ENCODE peak calls at places on chromosomes 4 and X, in seven cellular contexts. V is WTC11; F is activated CD8-positive, alpha-beta T cell treated with anti-CD3 and anti-CD28 coated beads for 36 hours; X is spleen; C is fibroblast of pulmonary artery; A is HFFc6; S is stomach. W is an unnamed sample.

GRCh38 chr4:26613242-26613641 is 29.4 kb downstream of the TBC1D19 start:
- DNase-seq in V (no peak), F (no peak), X (no peak), C (peak; percentile 3), A (no peak), S (no peak), W (no peak)

GRCh38 chrX:17563515-17563914 is 173.8 kb upstream of the SCML1 start:
- DNase-seq in V (no peak), F (no peak), X (no peak), C (no peak), A (peak; percentile 21), S (no peak), W (no peak)

GRCh38 chrX:11591712-11592351 is 73.9 kb downstream of the ARHGAP6 start:
- DNase-seq in V (no peak), F (peak; percentile 15), X (no peak), C (no peak), A (no peak), S (no peak), W (no peak)

GRCh38 chr4:26067035-26067434 is 153.0 kb downstream of the SMIM20 start:
- DNase-seq in V (no peak), F (no peak), X (no peak), C (no peak), A (no peak), S (no peak), W (no peak)

GRCh38 chr4:24741915-24742314 is 53.5 kb upstream of the SOD3 start:
- DNase-seq in V (no peak), F (no peak), X (no peak), C (no peak), A (no peak), S (no peak), W (no peak)

GRCh38 chr4:82802906-82803305 is 4.3 kb upstream of the SCD5 start:
- DNase-seq in V (no peak), F (no peak), X (no peak), C (peak; percentile 68), A (no peak), S (no peak), W (no peak)

GRCh38 chrX:134452591-134452990 is 7.4 kb upstream of the HPRT1 start:
- DNase-seq in V (no peak), F (no peak), X (no peak), C (no peak), A (no peak), S (no peak), W (no peak)

GRCh38 chrX:119072771-119073170 is at the start of gene CT47C1:
- DNase-seq in V (no peak), F (no peak), X (no peak), C (no peak), A (no peak), S (no peak), W (no peak)

GRCh38 chr4:176319237-176319703 is 496 bp upstream of the SPCS3 start:
- DNase-seq in V (no peak), F (no peak), X (no peak), C (no peak), A (no peak), S (no peak), W (no peak)

GRCh38 chrX:101206471-101206870 is 13.1 kb upstream of the DRP2 start:
- DNase-seq in V (no peak), F (peak; percentile 4), X (no peak), C (peak; percentile 67), A (peak; percentile 20), S (no peak), W (peak; percentile 20)

GRCh38 chr4:15343000-15343399 is 84.8 kb upstream of the C1QTNF7 start:
- DNase-seq in V (no peak), F (no peak), X (no peak), C (no peak), A (no peak), S (no peak), W (no peak)

GRCh38 chrX:118729043-118729652 is 1.7 kb downstream of the IL13RA1 start:
- DNase-seq in V (no peak), F (no peak), X (no peak), C (no peak), A (no peak), S (no peak), W (no peak)

GRCh38 chr4:70768301-70768948 is 46.7 kb downstream of the RUFY3 start:
- DNase-seq in V (no peak), F (no peak), X (no peak), C (peak; percentile 20), A (peak; percentile 46), S (no peak), W (no peak)

GRCh38 chr4:38570647-38571326 is 93.2 kb upstream of the KLF3 start:
- DNase-seq in V (no peak), F (no peak), X (no peak), C (no peak), A (no peak), S (no peak), W (no peak)

GRCh38 chr4:130210871-130211270 is 1114.9 kb downstream of the C4orf33 start:
- DNase-seq in V (no peak), F (no peak), X (no peak), C (peak; percentile 76), A (peak; percentile 82), S (no peak), W (no peak)

DNA sequence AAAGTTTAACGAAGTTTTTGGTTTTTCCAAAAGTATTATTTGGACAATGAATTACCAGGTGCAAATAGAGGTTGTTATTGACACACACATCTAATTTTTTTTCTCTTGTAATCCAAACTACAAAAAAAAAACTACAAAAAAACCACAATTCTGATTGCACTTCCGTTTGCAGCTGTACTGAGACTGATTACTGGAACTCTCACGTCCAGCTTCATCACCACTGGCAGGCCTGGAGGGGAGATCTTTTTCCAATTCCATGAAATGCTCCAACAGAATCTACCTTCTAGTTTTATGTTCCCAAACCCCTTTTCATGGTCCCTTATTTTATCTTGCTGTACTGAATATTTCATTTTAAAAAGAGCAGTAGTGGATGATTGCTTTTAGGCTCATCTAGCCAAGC is 1118.3 kb downstream of the C4orf33 start:
- DNase-seq in V (no peak), F (no peak), X (no peak), C (no peak), A (no peak), S (no peak), W (no peak)
- TF ChIP-seq CTCF in V (no peak), F (no peak), X (no peak), C (no peak), A (no peak), S (no peak), W (no peak)

GRCh38 chrX:13855689-13856425 is 39.0 kb upstream of the GPM6B start:
- DNase-seq in V (no peak), F (no peak), X (no peak), C (no peak), A (no peak), S (no peak), W (no peak)

GRCh38 chrX:13857804-13858203 is 40.9 kb upstream of the GPM6B start:
- DNase-seq in V (no peak), F (no peak), X (no peak), C (no peak), A (no peak), S (no peak), W (no peak)

GRCh38 chrX:13851996-13852695 is 35.3 kb upstream of the GPM6B start:
- DNase-seq in V (no peak), F (no peak), X (no peak), C (no peak), A (no peak), S (no peak), W (peak; percentile 24)
- TF ChIP-seq CTCF in V (no peak), F (no peak), X (no peak), C (no peak), A (no peak), S (no peak), W (no peak)

GRCh38 chrX:39985551-39985950 is 112.2 kb downstream of the BCOR start:
- DNase-seq in V (no peak), F (no peak), X (no peak), C (no peak), A (no peak), S (no peak), W (no peak)

GRCh38 chrX:39985116-39985515 is 112.6 kb downstream of the BCOR start:
- DNase-seq in V (no peak), F (no peak), X (no peak), C (no peak), A (no peak), S (no peak), W (no peak)

GRCh38 chrX:39983715-39984114 is 114.0 kb downstream of the BCOR start:
- DNase-seq in V (no peak), F (no peak), X (no peak), C (peak; percentile 66), A (no peak), S (no peak), W (no peak)

GRCh38 chrX:39982927-39983326 is 114.8 kb downstream of the BCOR start:
- DNase-seq in V (no peak), F (no peak), X (no peak), C (no peak), A (no peak), S (no peak), W (no peak)

GRCh38 chrX:39984191-39984956 is 113.4 kb downstream of the BCOR start:
- DNase-seq in V (no peak), F (no peak), X (no peak), C (peak; percentile 69), A (no peak), S (no peak), W (no peak)
- TF ChIP-seq CTCF in V (no peak), F (no peak), X (no peak), C (no peak), A (no peak), S (no peak), W (no peak)

DNA sequence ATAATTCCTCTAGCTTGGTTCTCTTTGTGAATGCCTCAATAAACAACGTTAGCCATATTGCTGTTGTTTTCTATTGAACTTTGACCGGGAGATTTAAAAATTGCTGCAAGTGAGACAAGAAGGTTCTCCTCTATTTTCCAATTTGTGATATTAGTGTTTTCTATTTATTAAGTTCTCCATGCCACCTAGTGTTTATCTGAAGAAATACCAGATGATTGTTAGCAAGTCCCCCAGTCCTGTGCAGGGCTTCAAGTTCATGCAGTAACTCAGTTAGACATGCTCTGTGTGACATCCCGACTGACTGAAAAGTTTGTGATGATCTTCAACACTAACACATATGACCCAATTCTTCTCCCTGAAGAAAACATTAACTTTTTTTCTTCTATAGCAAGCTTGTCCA is 31.5 kb upstream of the TFDP3 start:
- DNase-seq in V (no peak), F (no peak), X (no peak), C (peak; percentile 0), A (no peak), S (no peak), W (no peak)
- TF ChIP-seq CTCF in V (no peak), F (no peak), X (no peak), C (no peak), A (no peak), S (no peak), W (no peak)

GRCh38 chrX:53236025-53236679 is 11.1 kb upstream of the KDM5C start:
- DNase-seq in V (no peak), F (no peak), X (peak; percentile 56), C (no peak), A (no peak), S (no peak), W (no peak)

GRCh38 chrX:53242310-53242709 is 17.3 kb upstream of the KDM5C start:
- DNase-seq in V (no peak), F (no peak), X (no peak), C (no peak), A (no peak), S (no peak), W (no peak)

GRCh38 chrX:53237056-53237455 is 12.0 kb upstream of the KDM5C start:
- DNase-seq in V (no peak), F (no peak), X (peak; percentile 32), C (no peak), A (no peak), S (no peak), W (no peak)

GRCh38 chrX:53241558-53241957 is 16.6 kb upstream of the KDM5C start:
- DNase-seq in V (no peak), F (peak; percentile 25), X (peak; percentile 67), C (no peak), A (no peak), S (no peak), W (no peak)

GRCh38 chrX:53239474-53239873 is 14.5 kb upstream of the KDM5C start:
- DNase-seq in V (peak; percentile 48), F (peak; percentile 71), X (peak; percentile 63), C (no peak), A (no peak), S (no peak), W (peak; percentile 38)
- TF ChIP-seq CTCF in V (no peak), F (peak; percentile 15), X (no peak), C (peak; percentile 2), A (peak; percentile 21), S (no peak), W (no peak)